ENCODE peak calls at places on chromosomes 6 and 20, in five cellular contexts. D is brain microvascular endothelial cell, T is psoas muscle, N is mesendoderm, L is RWPE1. J is an unnamed sample.

GRCh38 chr6:98828991-98829411 is 5.4 kb upstream of the POU3F2 start:
- DNase-seq in D (no peak), T (no peak), N (peak), L (no peak), J (no peak)

GRCh38 chr20:37131486-37131885 is 35.7 kb upstream of the RBL1 start:
- DNase-seq in D (no peak), T (no peak), N (no peak), L (no peak), J (no peak)

GRCh38 chr6:21969192-21969591 is 327.6 kb downstream of the PRL start:
- DNase-seq in D (no peak), T (no peak), N (no peak), L (no peak), J (no peak)

GRCh38 chr6:10351678-10352220 is 63.1 kb downstream of the TFAP2A start:
- DNase-seq in D (no peak), T (no peak), N (no peak), L (no peak), J (no peak)

GRCh38 chr20:40254023-40254772 is 434.8 kb downstream of the MAFB start:
- DNase-seq in D (no peak), T (no peak), N (no peak), L (no peak), J (no peak)

GRCh38 chr20:59342017-59342957 is 41.9 kb downstream of the EDN3 start:
- DNase-seq in D (no peak), T (no peak), N (no peak), L (no peak), J (no peak)

GRCh38 chr6:170437719-170438401 is 115.2 kb downstream of the PSMB1 start:
- DNase-seq in D (no peak), T (no peak), N (no peak), L (no peak), J (no peak)

GRCh38 chr6:56959938-56960337 is 5.0 kb downstream of the BEND6 start:
- DNase-seq in D (no peak), T (no peak), N (no peak), L (peak), J (no peak)

GRCh38 chr6:52603000-52603795 is 26.3 kb upstream of the TRAM2 start:
- DNase-seq in D (peak), T (no peak), N (no peak), L (no peak), J (no peak)

GRCh38 chr20:31695849-31696804 is 26.5 kb downstream of the BCL2L1 start:
- DNase-seq in D (peak), T (peak), N (no peak), L (peak), J (no peak)

GRCh38 chr6:3325210-3325609 is 66.5 kb downstream of the PSMG4 start:
- DNase-seq in D (peak), T (no peak), N (no peak), L (no peak), J (no peak)

GRCh38 chr6:87181903-87182302 is 26.5 kb downstream of the ZNF292 start:
- DNase-seq in D (no peak), T (no peak), N (no peak), L (no peak), J (no peak)

GRCh38 chr20:31673943-31674463 is 36.3 kb downstream of the COX4I2 start:
- DNase-seq in D (no peak), T (no peak), N (no peak), L (no peak), J (no peak)

GRCh38 chr6:121932071-121933009 is 467.1 kb upstream of the HSF2 start:
- DNase-seq in D (peak), T (peak), N (peak), L (no peak), J (no peak)

GRCh38 chr20:35487479-35487878 is 32.1 kb downstream of the CEP250 start:
- DNase-seq in D (no peak), T (no peak), N (no peak), L (no peak), J (no peak)

GRCh38 chr6:53326372-53327016 is 22.3 kb downstream of the ELOVL5 start:
- DNase-seq in D (peak), T (peak), N (peak), L (peak), J (peak)

GRCh38 chr6:46040288-46040687 is 24.6 kb upstream of the CLIC5 start:
- DNase-seq in D (no peak), T (no peak), N (no peak), L (no peak), J (no peak)

GRCh38 chr20:54086444-54087134 is 16.2 kb upstream of the BCAS1 start:
- DNase-seq in D (peak), T (no peak), N (no peak), L (no peak), J (no peak)

GRCh38 chr6:56573624-56574023 is 69.1 kb downstream of the DST start:
- DNase-seq in D (no peak), T (no peak), N (no peak), L (no peak), J (no peak)

GRCh38 chr6:135750081-135750480 is 101.4 kb upstream of the PDE7B start:
- DNase-seq in D (no peak), T (no peak), N (no peak), L (no peak), J (no peak)

GRCh38 chr6:33692760-33693158 is 18.7 kb downstream of the UQCC2 start:
- DNase-seq in D (peak), T (peak), N (no peak), L (no peak), J (no peak)
- H3K27ac ChIP-seq in D (no peak), T (peak), N (no peak), L (peak), J (peak)

DNA sequence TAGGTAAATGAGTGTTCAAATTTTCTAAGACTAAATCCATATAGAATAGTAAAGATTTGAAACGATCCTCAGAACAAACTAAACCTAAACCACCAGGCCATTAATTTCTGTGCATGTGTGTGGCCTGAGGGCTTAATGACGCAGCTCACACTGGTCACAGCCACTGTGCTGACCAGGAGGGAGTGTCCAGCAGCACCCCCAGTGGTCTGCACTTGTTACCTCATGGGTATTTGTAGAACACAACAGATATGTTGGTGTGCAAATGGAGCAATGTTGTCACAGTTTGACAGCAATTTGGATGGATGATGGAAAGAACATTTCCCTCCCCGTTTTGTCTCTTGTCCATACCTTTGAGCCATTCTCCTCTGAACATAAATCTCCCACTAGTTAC is 122.4 kb upstream of the EXOC2 start:
- DNase-seq in D (no peak), T (no peak), N (peak), L (no peak), J (no peak)
- H3K27ac ChIP-seq in D (no peak), T (peak), N (no peak), L (no peak), J (no peak)

DNA sequence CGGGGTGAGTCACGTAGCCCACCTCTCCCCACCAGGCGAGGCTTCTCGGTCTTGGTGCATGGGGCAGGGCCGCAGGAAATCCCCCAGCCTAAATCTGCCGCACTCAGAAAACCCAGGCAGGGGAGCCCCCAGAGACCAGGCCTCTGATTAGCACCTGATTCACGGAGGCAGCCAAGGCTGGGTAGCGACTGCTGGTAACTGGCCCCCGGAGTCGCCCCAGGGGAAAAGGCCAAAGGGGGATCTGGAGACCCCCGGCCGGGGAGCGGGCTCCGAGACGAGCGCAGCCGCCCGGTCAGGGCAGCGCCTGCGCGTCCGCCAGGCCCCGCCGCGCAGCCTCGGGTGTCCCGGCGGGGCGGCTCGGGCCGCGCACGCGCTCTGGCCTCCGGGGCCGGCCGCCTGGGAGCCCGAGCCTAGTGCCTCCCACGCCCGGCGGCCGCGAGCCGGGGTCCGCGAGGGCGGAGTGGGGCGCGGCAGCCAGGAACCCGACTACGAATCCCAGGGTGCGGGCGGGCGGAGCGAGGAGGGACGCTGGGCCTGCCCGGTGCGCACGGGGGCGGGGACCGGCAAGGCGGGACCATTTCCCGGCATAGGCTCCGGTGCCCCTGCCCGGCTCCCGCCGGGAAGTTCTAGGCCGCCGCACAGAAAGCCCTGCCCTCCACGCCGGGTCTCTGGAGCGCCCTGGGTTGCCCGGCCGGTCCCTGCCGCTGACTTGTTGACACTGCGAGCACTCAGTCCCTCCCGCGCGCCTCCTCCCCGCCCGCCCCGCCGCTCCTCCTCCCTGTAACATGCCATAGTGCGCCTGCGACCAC is at the start of gene DUSP22:
- DNase-seq in D (peak), T (peak), N (peak), L (peak), J (peak)
- H3K27ac ChIP-seq in D (peak), T (peak), N (peak), L (peak), J (peak)

DNA sequence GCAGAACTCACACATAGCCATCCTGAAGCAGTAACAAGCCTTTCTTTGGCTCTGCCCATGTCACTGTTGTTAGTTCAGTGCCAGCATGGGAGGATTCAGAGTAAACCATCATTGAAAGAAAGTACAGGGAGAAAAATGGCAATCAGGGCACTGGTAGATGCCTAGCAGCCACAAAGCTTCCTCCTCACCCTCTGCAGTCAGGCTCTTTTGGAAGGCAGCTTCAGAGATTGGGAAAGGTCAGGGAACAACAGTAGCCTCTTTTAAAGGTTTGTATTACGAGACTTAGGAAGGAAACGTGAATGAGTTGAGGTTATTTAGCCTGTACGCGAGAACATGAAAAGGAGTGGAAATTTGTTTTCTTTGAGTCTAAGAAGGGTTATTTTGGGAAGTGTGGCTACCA is 15.9 kb downstream of the ZNF76 start:
- DNase-seq in D (no peak), T (no peak), N (no peak), L (no peak), J (no peak)
- H3K27ac ChIP-seq in D (no peak), T (peak), N (no peak), L (no peak), J (no peak)

GRCh38 chr6:39433630-39434029 is 111.1 kb upstream of the KCNK16 start:
- DNase-seq in D (no peak), T (no peak), N (no peak), L (no peak), J (no peak)

GRCh38 chr6:39428152-39428551 is 105.7 kb upstream of the KCNK16 start:
- DNase-seq in D (no peak), T (no peak), N (no peak), L (peak), J (peak)

GRCh38 chr6:39430968-39431523 is 108.5 kb upstream of the KCNK16 start:
- DNase-seq in D (no peak), T (peak), N (peak), L (no peak), J (no peak)

GRCh38 chr6:39432311-39433025 is 110.0 kb upstream of the KCNK16 start:
- DNase-seq in D (no peak), T (no peak), N (no peak), L (no peak), J (no peak)

GRCh38 chr6:39430446-39430845 is 107.9 kb upstream of the KCNK16 start:
- DNase-seq in D (no peak), T (no peak), N (no peak), L (no peak), J (no peak)
- H3K27ac ChIP-seq in D (no peak), T (peak), N (no peak), L (no peak), J (no peak)

GRCh38 chr6:17938885-17939284 is 48.5 kb downstream of the KIF13A start:
- DNase-seq in D (no peak), T (no peak), N (no peak), L (peak), J (no peak)
- H3K27ac ChIP-seq in D (no peak), T (no peak), N (no peak), L (no peak), J (peak)

GRCh38 chr6:108768176-108768555 is 80.1 kb upstream of the ARMC2 start:
- DNase-seq in D (no peak), T (no peak), N (no peak), L (no peak), J (no peak)

GRCh38 chr6:108767418-108768175 is 80.6 kb upstream of the ARMC2 start:
- DNase-seq in D (no peak), T (no peak), N (no peak), L (no peak), J (no peak)

GRCh38 chr6:108766419-108766818 is 81.8 kb upstream of the ARMC2 start:
- DNase-seq in D (no peak), T (no peak), N (no peak), L (no peak), J (no peak)

GRCh38 chr6:108765495-108765894 is 82.7 kb upstream of the ARMC2 start:
- DNase-seq in D (no peak), T (no peak), N (no peak), L (no peak), J (no peak)

DNA sequence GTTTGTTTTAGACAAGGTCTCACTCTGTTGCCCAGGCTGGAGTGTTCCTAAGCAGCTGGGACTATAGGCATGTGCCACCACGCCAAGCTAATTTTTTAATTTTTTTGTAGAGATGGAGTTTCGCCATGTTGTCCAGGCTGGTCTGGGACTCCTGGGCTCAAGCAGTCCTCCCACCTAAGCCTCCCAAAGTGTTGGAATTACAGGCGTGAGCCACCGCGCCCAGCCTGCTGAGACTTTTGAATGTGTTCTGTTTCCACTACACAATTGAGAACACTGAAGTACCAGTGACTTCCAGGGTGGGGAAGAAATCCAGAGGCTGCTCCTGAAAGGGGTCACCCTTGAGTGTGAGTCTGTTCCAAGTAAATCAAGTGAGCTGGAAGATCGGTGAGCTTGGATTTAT is 81.3 kb upstream of the ARMC2 start:
- DNase-seq in D (no peak), T (no peak), N (no peak), L (no peak), J (no peak)
- H3K27ac ChIP-seq in D (no peak), T (no peak), N (no peak), L (no peak), J (no peak)

GRCh38 chr6:54778731-54779130 is 67.8 kb upstream of the FAM83B start:
- DNase-seq in D (no peak), T (no peak), N (no peak), L (no peak), J (no peak)

GRCh38 chr6:54786154-54786553 is 60.4 kb upstream of the FAM83B start:
- DNase-seq in D (no peak), T (no peak), N (no peak), L (no peak), J (no peak)

DNA sequence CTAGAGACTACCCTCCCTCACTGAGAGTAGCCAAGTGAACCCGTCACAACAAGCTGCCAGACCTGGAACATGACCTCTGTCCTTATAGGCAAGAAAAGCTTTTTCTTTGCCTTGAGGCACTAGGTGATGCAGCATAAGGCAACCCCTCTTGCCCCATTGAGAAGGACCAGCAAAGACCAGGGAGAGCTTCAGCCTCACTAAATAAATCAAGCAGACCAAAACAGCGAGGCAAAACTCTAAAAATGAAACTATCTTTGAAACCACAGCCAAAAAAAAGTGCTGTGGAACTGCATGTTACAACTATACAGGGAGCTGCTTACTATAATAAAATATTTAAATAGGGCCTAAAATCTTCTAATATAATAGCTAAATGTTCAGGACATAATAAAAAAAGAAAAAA is 62.5 kb upstream of the FAM83B start:
- DNase-seq in D (no peak), T (no peak), N (no peak), L (no peak), J (no peak)
- H3K27ac ChIP-seq in D (no peak), T (no peak), N (no peak), L (no peak), J (no peak)